ENCODE peak calls at places on chromosomes 5 and 9, in nine cellular contexts. F is Right ventricle myocardium superior, E is Calu3, W is T-cell, S is psoas muscle, R is erythroblast, V is ACHN, N is AG04449, X is HuH-7.5. B is an unnamed sample.

GRCh38 chr5:158276692-158277091 is 417.7 kb upstream of the CLINT1 start:
- DNase-seq in F (no peak), E (no peak), W (no peak), S (no peak), R (no peak), V (no peak), N (no peak), X (no peak), B (no peak)

GRCh38 chr9:34957492-34958410 is at the start of gene PHF24:
- DNase-seq in F (peak; percentile 39), E (peak; percentile 3), W (no peak), S (peak; percentile 40), R (peak; percentile 20), V (peak; percentile 4), N (no peak), X (no peak), B (no peak)

GRCh38 chr9:2157277-2158105 is 142.3 kb downstream of the SMARCA2 start:
- DNase-seq in F (peak; percentile 52), E (peak; percentile 14), W (peak; percentile 16), S (peak; percentile 87), R (peak; percentile 21), V (peak; percentile 54), N (no peak), X (no peak), B (peak; percentile 61)

GRCh38 chr5:32687167-32687831 is 23.8 kb upstream of the NPR3 start:
- DNase-seq in F (no peak), E (peak; percentile 75), W (no peak), S (no peak), R (no peak), V (no peak), N (no peak), X (no peak), B (no peak)

GRCh38 chr5:61371474-61371873 is 39.4 kb downstream of the ZSWIM6 start:
- DNase-seq in F (no peak), E (no peak), W (no peak), S (no peak), R (no peak), V (no peak), N (no peak), X (no peak), B (no peak)

GRCh38 chr5:174323878-174324281 is 278.4 kb downstream of the NSG2 start:
- DNase-seq in F (no peak), E (peak; percentile 76), W (no peak), S (no peak), R (peak; percentile 21), V (peak; percentile 65), N (no peak), X (peak; percentile 45), B (peak; percentile 78)

GRCh38 chr9:137111788-137112563 is 2.6 kb downstream of the DPP7 start:
- DNase-seq in F (no peak), E (no peak), W (no peak), S (peak; percentile 55), R (no peak), V (no peak), N (no peak), X (no peak), B (no peak)

GRCh38 chr5:139745800-139746690 is 49.6 kb upstream of the PSD2 start:
- DNase-seq in F (peak; percentile 74), E (peak; percentile 68), W (peak; percentile 32), S (peak; percentile 81), R (peak; percentile 47), V (peak; percentile 92), N (peak; percentile 24), X (peak; percentile 84), B (peak; percentile 85)

GRCh38 chr5:39420482-39421145 is 4.2 kb downstream of the DAB2 start:
- DNase-seq in F (peak; percentile 79), E (no peak), W (no peak), S (peak; percentile 76), R (no peak), V (no peak), N (no peak), X (no peak), B (no peak)

GRCh38 chr5:155735388-155735787 is 591.6 kb upstream of the SGCD start:
- DNase-seq in F (peak; percentile 82), E (no peak), W (no peak), S (peak; percentile 80), R (no peak), V (no peak), N (no peak), X (no peak), B (no peak)

GRCh38 chr5:127320032-127320945 is 29.7 kb downstream of the MEGF10 start:
- DNase-seq in F (no peak), E (peak; percentile 42), W (no peak), S (no peak), R (no peak), V (no peak), N (no peak), X (no peak), B (peak; percentile 97)

GRCh38 chr5:113022661-113023060 is 46.1 kb downstream of the DCP2 start:
- DNase-seq in F (no peak), E (no peak), W (no peak), S (no peak), R (no peak), V (no peak), N (no peak), X (no peak), B (peak; percentile 68)

GRCh38 chr5:178323961-178324360 is 91.4 kb upstream of the PHYKPL start:
- DNase-seq in F (peak; percentile 16), E (no peak), W (no peak), S (no peak), R (no peak), V (no peak), N (no peak), X (no peak), B (no peak)

GRCh38 chr5:56532411-56532935 is 282.9 kb upstream of the MAP3K1 start:
- DNase-seq in F (no peak), E (no peak), W (no peak), S (no peak), R (no peak), V (no peak), N (no peak), X (no peak), B (no peak)

GRCh38 chr5:169629847-169630548 is 7.1 kb upstream of the DOCK2 start:
- DNase-seq in F (no peak), E (no peak), W (no peak), S (no peak), R (no peak), V (peak; percentile 89), N (peak; percentile 62), X (no peak), B (peak; percentile 29)

GRCh38 chr9:114499528-114499927 is 5.7 kb downstream of the WHRN start:
- DNase-seq in F (no peak), E (no peak), W (no peak), S (no peak), R (no peak), V (no peak), N (no peak), X (no peak), B (no peak)

GRCh38 chr9:126698251-126698650 is 84.5 kb downstream of the LMX1B start:
- DNase-seq in F (no peak), E (no peak), W (no peak), S (no peak), R (no peak), V (no peak), N (no peak), X (no peak), B (no peak)

GRCh38 chr9:133727277-133727875 is 10.8 kb downstream of the SARDH start:
- DNase-seq in F (peak; percentile 32), E (no peak), W (no peak), S (peak; percentile 41), R (no peak), V (no peak), N (no peak), X (no peak), B (peak; percentile 42)

GRCh38 chr9:107480386-107480789 is 9.2 kb downstream of the KLF4 start:
- DNase-seq in F (peak; percentile 75), E (no peak), W (no peak), S (peak; percentile 86), R (peak; percentile 42), V (peak; percentile 24), N (no peak), X (no peak), B (peak; percentile 43)

GRCh38 chr9:127583605-127584053 is 28.4 kb upstream of the STXBP1 start:
- DNase-seq in F (no peak), E (no peak), W (no peak), S (no peak), R (no peak), V (no peak), N (no peak), X (no peak), B (no peak)

GRCh38 chr5:134041570-134042411 is 37.0 kb upstream of the VDAC1 start:
- DNase-seq in F (no peak), E (no peak), W (no peak), S (no peak), R (no peak), V (no peak), N (no peak), X (no peak), B (no peak)

GRCh38 chr5:134642931-134643530 is 5.6 kb upstream of the SEC24A start:
- DNase-seq in F (no peak), E (no peak), W (no peak), S (no peak), R (no peak), V (no peak), N (no peak), X (no peak), B (no peak)

GRCh38 chr9:104386425-104387069 is 117.5 kb upstream of the OR13F1 start:
- DNase-seq in F (no peak), E (no peak), W (no peak), S (no peak), R (peak; percentile 30), V (peak; percentile 42), N (peak; percentile 16), X (peak; percentile 12), B (peak; percentile 63)

B was measured in SW480.